ENCODE peak calls at places on chromosome 6, in five cellular contexts. V, G, A, Y and R are unnamed samples.

GRCh38 chr6:156691018-156691417 is 86.2 kb upstream of the ARID1B start:
- DNase-seq in V (no peak), Y (no peak), G (no peak), A (no peak), R (no peak)

GRCh38 chr6:90194371-90194841 is 102.2 kb downstream of the BACH2 start:
- DNase-seq in Y (no peak), A (no peak), V (no peak), G (peak; percentile 95), R (peak; percentile 41)

GRCh38 chr6:11298651-11299420 is 66.4 kb upstream of the NEDD9 start:
- DNase-seq in G (peak; percentile 44), A (no peak), V (peak; percentile 53), Y (no peak), R (no peak)

GRCh38 chr6:136571065-136571464 is 20.8 kb upstream of the MAP7 start:
- DNase-seq in A (no peak), G (no peak), V (no peak), Y (no peak), R (no peak)

GRCh38 chr6:41122373-41122772 is 31.8 kb downstream of the TREML1 start:
- DNase-seq in G (peak; percentile 23), A (no peak), V (no peak), Y (no peak), R (no peak)

GRCh38 chr6:122381494-122382083 is 17.9 kb upstream of the HSF2 start:
- DNase-seq in G (peak; percentile 71), A (peak; percentile 47), V (peak; percentile 54), Y (peak; percentile 80), R (peak; percentile 43)

GRCh38 chr6:112184996-112185395 is 69.4 kb downstream of the LAMA4 start:
- DNase-seq in Y (no peak), G (no peak), A (no peak), V (no peak), R (no peak)

GRCh38 chr6:2986722-2987196 is 12.9 kb upstream of the NQO2 start:
- DNase-seq in Y (no peak), A (no peak), V (no peak), G (peak; percentile 93), R (peak; percentile 85)

GRCh38 chr6:137216106-137216505 is 3.1 kb downstream of the IFNGR1 start:
- DNase-seq in Y (no peak), A (no peak), G (no peak), V (no peak), R (no peak)

GRCh38 chr6:83192871-83193746 is at the start of the genes PGM3 and RWDD2A:
- DNase-seq in V (peak; percentile 94), A (no peak), G (peak; percentile 87), Y (peak; percentile 94), R (peak; percentile 63)

GRCh38 chr6:137024172-137024990 is 20.4 kb downstream of the IL20RA start:
- DNase-seq in G (peak; percentile 27), A (no peak), V (no peak), Y (no peak), R (no peak)

GRCh38 chr6:143575440-143575839 is 63.9 kb upstream of the FUCA2 start:
- DNase-seq in Y (peak; percentile 68), V (peak; percentile 55), A (peak; percentile 73), G (peak; percentile 66), R (peak; percentile 53)

GRCh38 chr6:46635462-46635861 is 17.2 kb downstream of the CYP39A1 start:
- DNase-seq in Y (no peak), A (no peak), V (no peak), G (no peak), R (no peak)

GRCh38 chr6:152603911-152604310 is 33.3 kb downstream of the SYNE1 start:
- DNase-seq in V (no peak), Y (no peak), G (no peak), A (no peak), R (no peak)

GRCh38 chr6:168248148-168248620 is 71.4 kb downstream of the DACT2 start:
- DNase-seq in V (no peak), G (no peak), Y (no peak), A (no peak), R (no peak)

GRCh38 chr6:80366721-80367120 is 260.2 kb downstream of the BCKDHB start:
- DNase-seq in G (peak; percentile 83), A (no peak), Y (peak; percentile 94), V (no peak), R (peak; percentile 29)

GRCh38 chr6:12709116-12709515 is 7.5 kb upstream of the PHACTR1 start:
- DNase-seq in G (peak; percentile 83), Y (no peak), V (no peak), A (no peak), R (peak; percentile 21)

GRCh38 chr6:158631678-158632537 is 12.6 kb downstream of the DYNLT1 start:
- DNase-seq in G (peak; percentile 91), V (no peak), A (no peak), Y (no peak), R (no peak)

GRCh38 chr6:1678201-1678600 is 68.5 kb downstream of the FOXC1 start:
- DNase-seq in G (no peak), Y (no peak), V (peak; percentile 63), A (no peak), R (no peak)

GRCh38 chr6:139533166-139533565 is 158.7 kb upstream of the CITED2 start:
- DNase-seq in Y (no peak), G (no peak), V (no peak), A (no peak), R (no peak)

GRCh38 chr6:47413752-47414516 is 63.7 kb upstream of the CD2AP start:
- DNase-seq in A (peak; percentile 61), G (peak; percentile 64), Y (peak; percentile 58), V (peak; percentile 43), R (peak; percentile 25)

GRCh38 chr6:7974932-7975763 is 64.6 kb upstream of the TXNDC5 start:
- DNase-seq in G (peak; percentile 99), V (peak; percentile 63), A (peak; percentile 42), Y (no peak), R (peak; percentile 75)

GRCh38 chr6:117483645-117484016 is 1.2 kb downstream of the DCBLD1 start:
- DNase-seq in Y (peak; percentile 35), A (no peak), G (no peak), V (no peak), R (no peak)

GRCh38 chr6:110813813-110814487 is 1.3 kb downstream of the CDK19 start:
- DNase-seq in V (no peak), Y (peak; percentile 7), A (no peak), G (no peak), R (no peak)

GRCh38 chr6:157464653-157465535 is 83.9 kb downstream of the ZDHHC14 start:
- DNase-seq in Y (no peak), V (no peak), G (no peak), A (no peak), R (no peak)

GRCh38 chr6:111812080-111813038 is 60.9 kb downstream of the FYN start:
- DNase-seq in Y (no peak), G (peak; percentile 75), A (no peak), V (no peak), R (no peak)

GRCh38 chr6:34642427-34642826 is 54.1 kb downstream of the ILRUN start:
- DNase-seq in G (no peak), A (no peak), V (no peak), Y (no peak), R (no peak)
- H3K4me3 ChIP-seq in G (no peak overlapping the region), A (no peak overlapping the region), V (no peak overlapping the region), Y (no peak overlapping the region), R (no peak overlapping the region)

DNA sequence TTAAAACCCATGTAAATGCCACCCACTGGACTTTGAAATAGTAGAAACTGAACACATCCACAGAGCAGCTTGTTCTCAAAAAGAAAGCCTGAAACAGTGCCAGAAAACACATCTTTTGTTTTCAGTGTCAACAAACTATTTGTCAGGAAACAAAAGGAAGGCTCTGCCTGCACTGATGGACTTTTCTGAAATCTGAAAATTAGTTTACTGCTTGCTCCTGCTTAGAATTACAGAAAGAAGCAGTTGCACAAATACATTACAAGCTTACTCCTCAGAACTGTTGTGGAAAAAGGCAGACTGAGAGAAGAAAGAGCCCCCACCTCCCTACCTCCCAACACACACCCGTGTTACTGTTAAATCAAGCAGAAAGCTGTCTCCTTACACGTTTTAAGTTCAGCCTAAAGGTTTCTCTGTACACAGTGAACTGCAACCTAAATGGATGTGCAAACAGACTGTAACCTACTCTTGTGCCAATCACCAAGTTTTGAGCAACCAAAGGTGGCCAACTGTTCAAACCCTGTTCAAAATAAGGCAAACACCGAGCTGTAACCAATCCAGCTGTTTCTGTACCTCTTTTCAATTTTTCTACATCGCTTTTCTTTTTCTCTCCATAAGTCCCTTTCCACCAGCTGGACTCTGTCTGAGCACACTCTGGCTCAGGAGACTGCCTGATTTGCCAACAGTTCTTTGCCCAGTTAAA is 43.7 kb downstream of the FRK start:
- DNase-seq in G (no peak), A (no peak), Y (no peak), V (no peak), R (no peak)
- H3K4me3 ChIP-seq in G (no peak overlapping the region), A (peak overlapping the region; percentile 1), Y (no peak overlapping the region), V (no peak overlapping the region), R (no peak overlapping the region)

GRCh38 chr6:106973018-106973840 is 1.3 kb downstream of the CD24 start:
- DNase-seq in G (peak; percentile 6), A (no peak), Y (peak; percentile 51), V (peak; percentile 54), R (no peak)

GRCh38 chr6:106973841-106974336 is 640 bp downstream of the CD24 start:
- DNase-seq in V (peak; percentile 40), Y (peak; percentile 52), G (peak; percentile 19), A (no peak), R (no peak)

GRCh38 chr6:106974999-106975698 is 620 bp upstream of the CD24 start:
- DNase-seq in G (peak; percentile 47), V (peak; percentile 75), A (no peak), Y (peak; percentile 78), R (no peak)

GRCh38 chr6:106974337-106974998 is at the start of gene CD24:
- DNase-seq in A (no peak), V (peak; percentile 90), Y (peak; percentile 82), G (peak; percentile 47), R (no peak)

GRCh38 chr6:106972500-106972899 is 2.0 kb downstream of the CD24 start:
- DNase-seq in A (no peak), V (peak; percentile 52), G (peak; percentile 31), Y (peak; percentile 62), R (no peak)
- H3K4me3 ChIP-seq in A (no peak overlapping the region), V (peak overlapping the region; percentile 74), G (no peak overlapping the region), Y (peak overlapping the region; percentile 75), R (no peak overlapping the region)

GRCh38 chr6:28589234-28589951 is 63.7 kb downstream of the GPX5 start:
- DNase-seq in Y (peak; percentile 70), G (peak; percentile 94), V (peak; percentile 42), A (peak; percentile 99), R (peak; percentile 77)
- H3K4me3 ChIP-seq in Y (peak overlapping the region; percentile 28), G (peak overlapping the region; percentile 50), V (no peak overlapping the region), A (peak overlapping the region; percentile 52), R (peak overlapping the region; percentile 35)

DNA sequence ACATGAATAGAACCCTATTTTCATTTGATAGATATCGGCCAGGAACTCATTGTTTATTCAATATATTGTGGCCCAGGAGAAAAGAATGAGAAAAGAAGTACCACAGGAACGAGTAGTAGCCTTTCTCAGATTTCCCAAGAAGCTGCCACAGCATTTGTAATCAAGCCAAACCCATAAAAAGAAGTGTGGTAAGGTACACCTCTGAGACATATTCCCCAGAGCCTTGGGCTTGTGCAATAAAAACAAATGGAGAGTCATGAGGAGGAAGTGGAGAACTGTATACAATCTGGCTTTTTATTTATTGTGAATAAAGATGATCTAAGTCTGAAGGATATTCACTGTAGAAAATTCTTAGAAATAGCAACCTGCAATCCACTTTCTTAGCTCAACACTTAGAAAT is 36.7 kb downstream of the KIF6 start:
- DNase-seq in V (no peak), A (no peak), G (peak; percentile 76), Y (no peak), R (peak; percentile 78)
- H3K4me3 ChIP-seq in V (no peak overlapping the region), A (no peak overlapping the region), G (no peak overlapping the region), Y (no peak overlapping the region), R (no peak overlapping the region)